ENCODE peak calls at places on chromosomes 6 and 20, in six cellular contexts. Y is IMR-90, J is mesenchymal stem cell, M is neuronal stem cell, R is trophoblast cell, U is H1. T is an unnamed sample.

GRCh38 chr6:15303162-15303919 is 57.5 kb downstream of the JARID2 start:
- DNase-seq in J (no peak), Y (no peak), U (no peak), R (peak), M (no peak), T (peak)

GRCh38 chr6:36962874-36963273 is 8.3 kb downstream of the PI16 start:
- DNase-seq in U (peak), M (peak), Y (peak), R (peak), J (peak), T (peak)

GRCh38 chr20:19631410-19631809 is 126.6 kb upstream of the RIN2 start:
- DNase-seq in M (no peak), J (no peak), U (no peak), R (no peak), Y (no peak), T (no peak)

GRCh38 chr6:110897433-110897832 is 22.8 kb downstream of the AMD1 start:
- DNase-seq in Y (peak), J (no peak), R (no peak), M (no peak), U (no peak), T (no peak)

GRCh38 chr20:64037199-64037497 is 1.2 kb downstream of the C20orf204 start:
- DNase-seq in M (no peak), U (no peak), Y (no peak), R (no peak), J (no peak), T (no peak)

GRCh38 chr6:37635319-37635718 is 62.4 kb downstream of the MDGA1 start:
- DNase-seq in Y (no peak), M (no peak), R (no peak), J (no peak), U (no peak), T (no peak)

GRCh38 chr6:126302191-126302590 is 37.7 kb upstream of the CENPW start:
- DNase-seq in Y (no peak), M (no peak), R (no peak), U (no peak), J (no peak), T (no peak)

GRCh38 chr6:168026925-168027324 is 29.5 kb downstream of the KIF25 start:
- DNase-seq in J (no peak), Y (no peak), R (no peak), U (no peak), M (no peak), T (no peak)

GRCh38 chr20:58431134-58431533 is 42.1 kb downstream of the VAPB start:
- DNase-seq in Y (peak), M (no peak), J (no peak), U (no peak), R (no peak), T (no peak)

GRCh38 chr6:10417681-10418104 is 2.8 kb upstream of the TFAP2A start:
- DNase-seq in U (no peak), R (peak), Y (no peak), J (no peak), M (no peak), T (peak)

GRCh38 chr6:78611886-78612480 is 255.4 kb upstream of the IRAK1BP1 start:
- DNase-seq in J (peak), U (no peak), R (peak), M (no peak), Y (no peak), T (peak)

GRCh38 chr6:52403627-52404026 is 16.5 kb upstream of the EFHC1 start:
- DNase-seq in J (no peak), U (no peak), M (no peak), R (peak), Y (no peak), T (no peak)

GRCh38 chr6:169139179-169139971 is 114.3 kb downstream of the THBS2 start:
- DNase-seq in J (no peak), Y (no peak), M (no peak), R (no peak), U (no peak), T (no peak)

GRCh38 chr20:16709017-16709416 is 20.8 kb upstream of the SNRPB2 start:
- DNase-seq in M (no peak), Y (no peak), U (no peak), J (no peak), R (no peak), T (no peak)

GRCh38 chr6:90434096-90434495 is 137.5 kb upstream of the BACH2 start:
- DNase-seq in J (peak), U (no peak), Y (no peak), M (no peak), R (no peak), T (peak)

GRCh38 chr20:12207875-12208274 is 290.2 kb downstream of the BTBD3 start:
- DNase-seq in Y (peak), U (peak), R (peak), M (peak), J (peak), T (peak)

GRCh38 chr6:55694148-55694547 is 115.2 kb upstream of the HMGCLL1 start:
- DNase-seq in M (peak), J (peak), Y (peak), R (no peak), U (peak), T (peak)

GRCh38 chr6:109513571-109514071 is 30.6 kb upstream of the ZBTB24 start:
- DNase-seq in M (no peak), Y (peak), J (peak), R (peak), U (peak), T (peak)

GRCh38 chr6:143397229-143398222 is 53.0 kb downstream of the ADAT2 start:
- DNase-seq in Y (peak), M (no peak), U (peak), R (peak), J (peak), T (peak)

GRCh38 chr6:11069760-11070159 is 23.9 kb upstream of the SMIM13 start:
- DNase-seq in R (no peak), Y (peak), U (no peak), J (peak), M (no peak), T (no peak)

GRCh38 chr6:43645613-43645964 is 753 bp downstream of the RSPH9 start:
- DNase-seq in J (no peak), M (no peak), R (no peak), U (no peak), Y (no peak), T (no peak)
- H3K4me3 ChIP-seq in J (no peak), M (peak), R (peak), U (peak), Y (peak), T (peak)

DNA sequence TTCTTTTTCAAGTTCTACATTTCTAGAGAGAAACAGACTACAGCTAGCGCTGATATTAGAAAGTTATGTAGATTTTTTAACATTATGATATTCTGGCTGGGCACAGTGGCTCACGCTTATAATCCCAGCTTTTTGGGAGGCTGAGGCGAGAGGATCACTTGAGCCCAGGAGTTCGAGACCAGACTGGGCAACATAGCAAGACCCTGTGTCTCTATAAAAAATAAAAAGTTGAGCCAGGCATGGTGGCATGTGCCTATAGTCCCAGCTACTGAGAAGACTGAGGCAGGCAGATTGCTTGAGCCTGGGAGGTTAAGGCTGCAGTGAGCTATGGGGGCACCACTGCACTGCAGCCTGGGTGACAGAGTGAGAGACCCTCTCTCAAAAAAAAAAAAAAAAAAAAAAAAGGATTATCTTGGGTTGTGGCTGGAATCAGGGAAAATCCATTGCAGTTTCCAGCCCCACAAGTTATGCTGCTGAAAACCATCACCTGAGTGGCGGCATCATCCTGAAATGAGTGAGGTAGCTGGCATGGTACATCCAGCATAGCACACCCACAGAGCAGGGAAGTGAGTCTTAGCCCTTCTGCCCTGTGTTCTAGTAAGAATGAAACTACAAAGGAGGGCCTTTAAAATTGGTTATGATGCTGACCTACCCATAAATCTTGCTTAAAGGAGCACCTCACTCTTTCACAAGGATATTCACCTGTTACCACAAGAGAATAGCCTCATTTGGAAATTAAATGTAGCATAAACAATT is 119.4 kb downstream of the NFATC2 start:
- DNase-seq in R (peak), J (no peak), M (no peak), U (no peak), Y (no peak), T (no peak)
- H2BK120ac ChIP-seq in R (peak), J (no peak), M (no peak), U (no peak), Y (no peak), T (no peak)

GRCh38 chr6:35470663-35471120 is 2.5 kb downstream of the RPL10A start:
- DNase-seq in U (no peak), M (no peak), Y (no peak), R (no peak), J (no peak), T (no peak)
- H3K4me3 ChIP-seq in U (peak), M (no peak), Y (no peak), R (no peak), J (no peak), T (peak)

GRCh38 chr20:31906001-31906400 is 35.6 kb downstream of the TTLL9 start:
- DNase-seq in J (no peak), M (no peak), R (no peak), U (no peak), Y (no peak), T (no peak)
- H2BK120ac ChIP-seq in J (no peak), M (no peak), R (no peak), U (peak), Y (no peak), T (no peak)

DNA sequence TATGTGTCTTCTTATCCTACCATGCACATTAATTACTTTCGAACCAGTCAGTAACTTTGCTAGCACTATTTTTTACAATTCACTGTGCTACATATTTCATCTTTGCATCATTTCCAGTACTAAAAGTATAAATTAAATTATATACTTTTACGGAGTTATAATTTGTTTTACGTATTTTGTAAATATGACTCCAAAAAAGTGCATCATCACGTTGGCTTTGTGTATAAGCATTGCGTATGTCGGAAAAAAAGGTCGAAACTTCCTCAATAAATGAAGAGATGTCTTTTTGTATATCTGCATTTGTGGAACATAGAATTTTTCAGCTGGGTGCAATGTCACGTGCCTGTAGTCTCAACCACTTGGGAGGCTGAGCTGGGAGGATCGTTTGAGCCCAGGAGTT is 52.0 kb downstream of the USP49 start:
- DNase-seq in Y (no peak), U (no peak), R (no peak), M (no peak), J (no peak), T (no peak)
- H3K4me3 ChIP-seq in Y (no peak), U (no peak), R (no peak), M (no peak), J (no peak), T (no peak)

DNA sequence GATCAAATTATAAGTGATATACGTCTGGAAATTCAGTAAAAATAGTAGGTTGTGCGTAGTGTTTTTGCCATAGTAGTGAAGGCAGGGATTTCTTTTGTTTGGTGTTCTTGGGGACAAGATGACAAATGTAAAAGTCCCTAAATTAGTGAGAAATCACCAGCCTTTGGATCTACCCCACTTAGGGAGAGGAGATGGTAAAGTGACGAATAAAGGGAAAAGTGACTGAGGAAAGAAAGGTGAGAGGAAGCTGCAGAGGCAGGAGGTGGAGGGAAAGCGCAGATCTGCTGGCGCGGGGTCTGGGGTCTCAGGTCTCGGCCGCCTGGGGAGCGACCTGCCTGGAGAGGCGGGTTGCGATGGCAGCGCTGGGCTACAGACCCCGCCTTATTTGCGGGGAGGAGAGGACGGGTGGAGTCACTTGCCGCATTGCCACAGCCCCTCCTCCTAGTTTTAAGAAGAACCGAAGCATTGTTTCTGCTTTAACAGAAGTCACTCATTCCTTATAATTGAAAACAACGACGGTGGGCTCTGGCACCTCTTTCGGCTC is 3.4 kb upstream of the LIN28B start:
- DNase-seq in R (no peak), Y (no peak), J (peak), U (peak), M (peak), T (peak)
- H2BK120ac ChIP-seq in R (peak), Y (no peak), J (peak), U (no peak), M (no peak), T (peak)

GRCh38 chr20:21529863-21530262 is 16.0 kb upstream of the NKX2-2 start:
- DNase-seq in U (no peak), M (no peak), J (no peak), Y (no peak), R (no peak), T (peak)
- H3K4me3 ChIP-seq in U (no peak), M (no peak), J (no peak), Y (no peak), R (no peak), T (no peak)

DNA sequence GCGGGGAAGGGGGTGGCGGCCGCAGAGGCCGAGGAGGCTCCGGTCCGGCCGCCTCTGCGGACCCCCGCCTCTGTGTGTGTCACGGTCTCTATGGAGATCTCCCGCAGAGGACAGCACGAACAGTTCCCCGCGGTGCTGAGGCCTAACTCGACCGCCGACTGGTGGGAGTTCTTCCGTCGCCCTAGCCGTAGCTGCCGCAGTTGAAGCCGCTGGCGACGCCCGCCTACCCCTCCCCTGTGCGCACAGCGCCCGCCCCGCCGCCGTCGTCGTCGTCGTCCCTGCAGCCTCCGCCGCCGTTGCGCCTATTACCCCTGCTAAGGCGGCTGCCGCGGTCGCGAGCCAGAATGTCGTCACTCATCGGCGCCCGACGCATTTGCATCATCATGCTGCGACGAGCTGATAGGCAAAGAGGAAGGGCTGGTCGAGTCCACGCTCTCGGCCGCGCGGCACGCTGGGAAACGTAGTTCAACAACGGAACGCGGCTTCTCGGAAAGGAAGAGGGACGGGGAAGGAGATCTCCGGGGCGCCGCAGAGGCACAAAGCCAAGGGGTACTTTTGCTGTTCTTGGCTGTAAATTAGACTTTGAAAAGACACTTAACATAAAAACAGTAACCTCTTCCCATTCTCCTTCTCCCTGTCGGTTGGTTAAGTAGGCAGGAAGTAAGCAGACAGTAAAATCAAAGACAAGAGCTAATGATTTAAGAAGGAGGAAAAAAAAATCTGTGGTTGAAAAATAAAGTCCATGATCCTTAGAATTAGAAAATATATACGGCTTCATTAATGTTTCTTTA is at the start of gene NUP153:
- DNase-seq in M (peak), J (peak), R (peak), U (peak), Y (peak), T (peak)
- H2BK120ac ChIP-seq in M (peak), J (peak), R (peak), U (peak), Y (peak), T (no peak)

DNA sequence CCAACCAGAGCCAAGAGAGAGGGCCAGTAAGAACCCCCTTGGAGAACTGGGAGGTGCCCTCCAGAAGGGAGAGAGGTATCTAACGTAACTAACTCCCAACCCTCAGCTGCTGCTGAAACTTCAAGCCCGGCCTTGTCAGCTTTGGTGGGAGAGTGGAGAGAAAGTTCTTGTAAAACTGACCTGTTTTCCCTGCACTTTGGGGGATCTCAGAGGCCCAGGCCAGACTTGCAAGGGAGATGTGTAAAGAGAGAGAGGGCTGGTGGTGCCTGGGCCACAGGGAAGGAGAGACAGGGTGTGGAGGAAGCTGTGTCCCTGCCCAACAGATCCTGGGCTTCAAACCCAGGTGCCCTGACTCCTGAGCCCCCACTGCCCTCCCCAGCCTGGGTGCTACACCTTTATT is 17.3 kb upstream of the IP6K3 start:
- DNase-seq in U (no peak), Y (no peak), J (no peak), R (no peak), M (no peak), T (no peak)
- H3K4me3 ChIP-seq in U (no peak), Y (no peak), J (no peak), R (no peak), M (no peak), T (no peak)

GRCh38 chr6:26185004-26185403 is 97.8 kb downstream of the HFE start:
- DNase-seq in M (no peak), U (no peak), Y (no peak), R (no peak), J (no peak), T (no peak)

GRCh38 chr6:26183237-26183580 is 96.0 kb downstream of the HFE start:
- DNase-seq in M (no peak), J (no peak), Y (no peak), U (no peak), R (no peak), T (no peak)

GRCh38 chr6:26183581-26184408 is 96.6 kb downstream of the HFE start:
- DNase-seq in J (peak), U (no peak), Y (peak), R (peak), M (peak), T (peak)

GRCh38 chr6:26185802-26186201 is 98.6 kb downstream of the HFE start:
- DNase-seq in R (no peak), U (no peak), Y (no peak), J (no peak), M (no peak), T (no peak)

GRCh38 chr6:26184492-26184891 is 97.3 kb downstream of the HFE start:
- DNase-seq in J (no peak), R (no peak), Y (no peak), U (no peak), M (no peak), T (no peak)
- H2BK120ac ChIP-seq in J (no peak), R (no peak), Y (no peak), U (no peak), M (no peak), T (no peak)

T was measured in mesendoderm.